ENCODE peak calls at places on chromosomes 7 and 10, in nine cellular contexts. One of them, this sample, is unnamed.

GRCh38 chr7:46705416-46706255 is 784.6 kb upstream of the IGFBP3 start:
- DNase-seq in K562: no peak
- DNase-seq in HL-60: no peak
- DNase-seq in HCT116: no peak
- DNase-seq in endothelial cell of umbilical vein: no peak
- DNase-seq in GM23338: no peak
- DNase-seq in prostate gland: no peak
- DNase-seq in spleen: no peak
- DNase-seq in sigmoid colon: no peak
- DNase-seq in this sample: no peak

GRCh38 chr7:140564643-140565042 is 76.0 kb downstream of the DENND2A start:
- DNase-seq in GM23338: no peak
- DNase-seq in HL-60: no peak
- DNase-seq in endothelial cell of umbilical vein: no peak
- DNase-seq in prostate gland: no peak
- DNase-seq in sigmoid colon: no peak
- DNase-seq in K562: no peak
- DNase-seq in HCT116: peak; percentile 22
- DNase-seq in spleen: no peak
- DNase-seq in this sample: no peak

GRCh38 chr7:39504963-39505362 is 61.2 kb upstream of the YAE1 start:
- DNase-seq in prostate gland: no peak
- DNase-seq in endothelial cell of umbilical vein: no peak
- DNase-seq in spleen: no peak
- DNase-seq in K562: no peak
- DNase-seq in sigmoid colon: no peak
- DNase-seq in GM23338: no peak
- DNase-seq in HL-60: no peak
- DNase-seq in HCT116: peak; percentile 3
- DNase-seq in this sample: no peak

GRCh38 chr7:155104913-155105312 is 34.8 kb downstream of the HTR5A start:
- DNase-seq in HL-60: no peak
- DNase-seq in sigmoid colon: no peak
- DNase-seq in K562: no peak
- DNase-seq in spleen: no peak
- DNase-seq in prostate gland: no peak
- DNase-seq in endothelial cell of umbilical vein: no peak
- DNase-seq in HCT116: no peak
- DNase-seq in GM23338: no peak
- DNase-seq in this sample: peak; percentile 35

GRCh38 chr10:97567891-97568290 is 4.7 kb upstream of the ANKRD2 start:
- DNase-seq in K562: no peak
- DNase-seq in sigmoid colon: no peak
- DNase-seq in spleen: peak; percentile 49
- DNase-seq in endothelial cell of umbilical vein: no peak
- DNase-seq in HL-60: no peak
- DNase-seq in HCT116: no peak
- DNase-seq in GM23338: no peak
- DNase-seq in prostate gland: no peak
- DNase-seq in this sample: no peak

GRCh38 chr10:101120884-101121660 is 10.0 kb upstream of the TLX1 start:
- DNase-seq in spleen: peak; percentile 87
- DNase-seq in sigmoid colon: no peak
- DNase-seq in endothelial cell of umbilical vein: no peak
- DNase-seq in HL-60: no peak
- DNase-seq in prostate gland: no peak
- DNase-seq in K562: no peak
- DNase-seq in GM23338: no peak
- DNase-seq in HCT116: no peak
- DNase-seq in this sample: peak; percentile 74

GRCh38 chr10:16909961-16910794 is 93.0 kb upstream of the RSU1 start:
- DNase-seq in HL-60: peak; percentile 40
- DNase-seq in K562: no peak
- DNase-seq in prostate gland: no peak
- DNase-seq in endothelial cell of umbilical vein: peak; percentile 60
- DNase-seq in GM23338: no peak
- DNase-seq in spleen: no peak
- DNase-seq in HCT116: no peak
- DNase-seq in sigmoid colon: no peak
- DNase-seq in this sample: no peak

GRCh38 chr7:29488977-29489376 is 74.7 kb upstream of the PRR15 start:
- DNase-seq in GM23338: no peak
- DNase-seq in HCT116: no peak
- DNase-seq in sigmoid colon: no peak
- DNase-seq in K562: no peak
- DNase-seq in HL-60: no peak
- DNase-seq in endothelial cell of umbilical vein: peak; percentile 86
- DNase-seq in prostate gland: no peak
- DNase-seq in spleen: no peak
- DNase-seq in this sample: no peak

GRCh38 chr10:821322-821721 is 110.2 kb downstream of the LARP4B start:
- DNase-seq in endothelial cell of umbilical vein: no peak
- DNase-seq in spleen: no peak
- DNase-seq in prostate gland: no peak
- DNase-seq in sigmoid colon: no peak
- DNase-seq in HCT116: no peak
- DNase-seq in K562: no peak
- DNase-seq in HL-60: no peak
- DNase-seq in GM23338: no peak
- DNase-seq in this sample: no peak

GRCh38 chr10:595473-595872 is 94.0 kb downstream of the DIP2C start:
- DNase-seq in sigmoid colon: no peak
- DNase-seq in K562: no peak
- DNase-seq in endothelial cell of umbilical vein: no peak
- DNase-seq in HL-60: no peak
- DNase-seq in HCT116: no peak
- DNase-seq in prostate gland: no peak
- DNase-seq in GM23338: no peak
- DNase-seq in spleen: no peak
- DNase-seq in this sample: no peak

GRCh38 chr7:38280000-38280399 is 6.6 kb upstream of the TARP start:
- DNase-seq in HL-60: no peak
- DNase-seq in endothelial cell of umbilical vein: no peak
- DNase-seq in HCT116: no peak
- DNase-seq in prostate gland: no peak
- DNase-seq in sigmoid colon: no peak
- DNase-seq in K562: no peak
- DNase-seq in spleen: no peak
- DNase-seq in GM23338: no peak
- DNase-seq in this sample: no peak

GRCh38 chr7:69599879-69600764 is 1.8 kb downstream of the AUTS2 start:
- DNase-seq in prostate gland: peak; percentile 13
- DNase-seq in HL-60: no peak
- DNase-seq in spleen: peak; percentile 76
- DNase-seq in GM23338: peak; percentile 53
- DNase-seq in sigmoid colon: no peak
- DNase-seq in K562: no peak
- DNase-seq in endothelial cell of umbilical vein: no peak
- DNase-seq in HCT116: no peak
- DNase-seq in this sample: no peak

GRCh38 chr10:116398224-116398623 is 29.4 kb upstream of the PNLIPRP3 start:
- DNase-seq in prostate gland: no peak
- DNase-seq in HL-60: no peak
- DNase-seq in HCT116: no peak
- DNase-seq in endothelial cell of umbilical vein: no peak
- DNase-seq in GM23338: peak; percentile 30
- DNase-seq in spleen: no peak
- DNase-seq in sigmoid colon: no peak
- DNase-seq in K562: no peak
- DNase-seq in this sample: no peak

GRCh38 chr7:67777119-67777518 is 780.5 kb downstream of the TYW1 start:
- DNase-seq in endothelial cell of umbilical vein: no peak
- DNase-seq in K562: no peak
- DNase-seq in sigmoid colon: no peak
- DNase-seq in HL-60: no peak
- DNase-seq in spleen: no peak
- DNase-seq in HCT116: no peak
- DNase-seq in prostate gland: peak; percentile 49
- DNase-seq in GM23338: no peak
- DNase-seq in this sample: no peak

GRCh38 chr7:102439963-102440795 is 6.8 kb downstream of the ORAI2 start:
- DNase-seq in prostate gland: peak; percentile 61
- DNase-seq in K562: peak; percentile 52
- DNase-seq in sigmoid colon: peak; percentile 80
- DNase-seq in endothelial cell of umbilical vein: peak; percentile 93
- DNase-seq in HCT116: peak; percentile 79
- DNase-seq in spleen: no peak
- DNase-seq in HL-60: no peak
- DNase-seq in GM23338: peak; percentile 60
- DNase-seq in this sample: no peak

GRCh38 chr7:2729043-2729892 is 41.3 kb downstream of the AMZ1 start:
- DNase-seq in HCT116: no peak
- DNase-seq in K562: no peak
- DNase-seq in HL-60: no peak
- DNase-seq in GM23338: no peak
- DNase-seq in spleen: peak; percentile 82
- DNase-seq in endothelial cell of umbilical vein: no peak
- DNase-seq in prostate gland: no peak
- DNase-seq in sigmoid colon: peak; percentile 85
- DNase-seq in this sample: no peak

GRCh38 chr7:26510226-26510957 is 218.7 kb downstream of the SNX10 start:
- DNase-seq in prostate gland: no peak
- DNase-seq in GM23338: no peak
- DNase-seq in HCT116: no peak
- DNase-seq in endothelial cell of umbilical vein: no peak
- DNase-seq in K562: no peak
- DNase-seq in sigmoid colon: no peak
- DNase-seq in spleen: no peak
- DNase-seq in HL-60: peak; percentile 28
- DNase-seq in this sample: no peak

GRCh38 chr7:26520483-26520882 is 228.8 kb downstream of the SNX10 start:
- DNase-seq in HCT116: no peak
- DNase-seq in prostate gland: no peak
- DNase-seq in spleen: no peak
- DNase-seq in endothelial cell of umbilical vein: no peak
- DNase-seq in sigmoid colon: no peak
- DNase-seq in K562: no peak
- DNase-seq in HL-60: no peak
- DNase-seq in GM23338: no peak
- DNase-seq in this sample: no peak

GRCh38 chr7:26512737-26513136 is 221.1 kb downstream of the SNX10 start:
- DNase-seq in K562: no peak
- DNase-seq in GM23338: no peak
- DNase-seq in HCT116: no peak
- DNase-seq in sigmoid colon: no peak
- DNase-seq in HL-60: no peak
- DNase-seq in spleen: no peak
- DNase-seq in prostate gland: no peak
- DNase-seq in endothelial cell of umbilical vein: no peak
- DNase-seq in this sample: no peak

GRCh38 chr7:26513948-26514347 is 222.3 kb downstream of the SNX10 start:
- DNase-seq in prostate gland: no peak
- DNase-seq in HCT116: no peak
- DNase-seq in endothelial cell of umbilical vein: no peak
- DNase-seq in sigmoid colon: no peak
- DNase-seq in spleen: no peak
- DNase-seq in HL-60: no peak
- DNase-seq in GM23338: no peak
- DNase-seq in K562: no peak
- DNase-seq in this sample: no peak

DNA sequence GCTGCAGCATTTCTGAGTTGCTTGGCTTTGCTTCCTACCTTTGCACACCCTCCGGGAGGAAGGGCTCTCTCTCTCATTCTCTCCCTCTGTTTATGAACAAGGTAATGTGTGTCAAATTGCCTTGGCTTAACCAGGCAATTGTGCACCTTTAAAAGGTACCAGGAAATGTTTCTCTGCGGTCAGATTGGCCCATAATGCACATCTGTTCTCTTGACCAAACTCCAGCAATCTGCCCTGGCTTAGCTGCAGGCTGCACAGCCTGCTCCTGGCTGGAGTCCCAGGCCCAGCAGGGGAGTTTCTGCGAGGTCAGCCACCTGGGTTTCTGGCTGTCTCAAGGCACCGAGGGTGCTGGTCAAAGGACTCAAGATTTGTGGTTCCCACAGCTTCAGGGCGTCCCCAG is 223.8 kb downstream of the SNX10 start:
- DNase-seq in HCT116: peak; percentile 56
- DNase-seq in prostate gland: peak; percentile 43
- DNase-seq in endothelial cell of umbilical vein: no peak
- DNase-seq in HL-60: no peak
- DNase-seq in sigmoid colon: no peak
- DNase-seq in spleen: no peak
- DNase-seq in GM23338: no peak
- DNase-seq in K562: no peak
- DNase-seq in this sample: peak; percentile 70
- TF ChIP-seq POLR2AphosphoS5 in HCT116: peak; percentile 31
- TF ChIP-seq POLR2AphosphoS5 in prostate gland: no peak
- TF ChIP-seq POLR2AphosphoS5 in endothelial cell of umbilical vein: no peak
- TF ChIP-seq POLR2AphosphoS5 in HL-60: no peak
- TF ChIP-seq POLR2AphosphoS5 in sigmoid colon: no peak
- TF ChIP-seq POLR2AphosphoS5 in spleen: no peak
- TF ChIP-seq POLR2AphosphoS5 in GM23338: no peak
- TF ChIP-seq POLR2AphosphoS5 in K562: no peak
- TF ChIP-seq POLR2AphosphoS5 in this sample: no peak

GRCh38 chr10:61634711-61635110 is 28.0 kb upstream of the CABCOCO1 start:
- DNase-seq in spleen: no peak
- DNase-seq in endothelial cell of umbilical vein: no peak
- DNase-seq in K562: no peak
- DNase-seq in prostate gland: no peak
- DNase-seq in HL-60: no peak
- DNase-seq in GM23338: no peak
- DNase-seq in HCT116: no peak
- DNase-seq in sigmoid colon: no peak
- DNase-seq in this sample: no peak
- H3K27ac ChIP-seq in spleen: no peak overlapping the region
- H3K27ac ChIP-seq in endothelial cell of umbilical vein: no peak overlapping the region
- H3K27ac ChIP-seq in K562: no peak overlapping the region
- H3K27ac ChIP-seq in prostate gland: no peak overlapping the region
- H3K27ac ChIP-seq in HL-60: no peak overlapping the region
- H3K27ac ChIP-seq in GM23338: no peak overlapping the region
- H3K27ac ChIP-seq in HCT116: no peak overlapping the region
- H3K27ac ChIP-seq in sigmoid colon: no peak overlapping the region
- H3K27ac ChIP-seq in this sample: no peak overlapping the region

GRCh38 chr10:36899652-36900051 is 225.7 kb upstream of the ANKRD30A start:
- DNase-seq in prostate gland: no peak
- DNase-seq in sigmoid colon: no peak
- DNase-seq in K562: no peak
- DNase-seq in spleen: no peak
- DNase-seq in HCT116: no peak
- DNase-seq in endothelial cell of umbilical vein: no peak
- DNase-seq in HL-60: no peak
- DNase-seq in GM23338: no peak
- DNase-seq in this sample: no peak
- H3K4me3 ChIP-seq in prostate gland: no peak overlapping the region
- H3K4me3 ChIP-seq in sigmoid colon: no peak overlapping the region
- H3K4me3 ChIP-seq in K562: no peak overlapping the region
- H3K4me3 ChIP-seq in spleen: no peak overlapping the region
- H3K4me3 ChIP-seq in HCT116: no peak overlapping the region
- H3K4me3 ChIP-seq in endothelial cell of umbilical vein: no peak overlapping the region
- H3K4me3 ChIP-seq in HL-60: no peak overlapping the region
- H3K4me3 ChIP-seq in GM23338: no peak overlapping the region
- H3K4me3 ChIP-seq in this sample: no peak overlapping the region

GRCh38 chr10:107544706-107545520 is 380.4 kb upstream of the SORCS1 start:
- DNase-seq in endothelial cell of umbilical vein: no peak
- DNase-seq in sigmoid colon: no peak
- DNase-seq in K562: no peak
- DNase-seq in spleen: no peak
- DNase-seq in GM23338: peak; percentile 8
- DNase-seq in prostate gland: no peak
- DNase-seq in HL-60: no peak
- DNase-seq in HCT116: no peak
- DNase-seq in this sample: no peak
- TF ChIP-seq POLR2AphosphoS5 in endothelial cell of umbilical vein: no peak
- TF ChIP-seq POLR2AphosphoS5 in sigmoid colon: no peak
- TF ChIP-seq POLR2AphosphoS5 in K562: no peak
- TF ChIP-seq POLR2AphosphoS5 in spleen: no peak
- TF ChIP-seq POLR2AphosphoS5 in GM23338: no peak
- TF ChIP-seq POLR2AphosphoS5 in prostate gland: no peak
- TF ChIP-seq POLR2AphosphoS5 in HL-60: no peak
- TF ChIP-seq POLR2AphosphoS5 in HCT116: no peak
- TF ChIP-seq POLR2AphosphoS5 in this sample: no peak